ENCODE peak calls at places on chromosomes 12 and 14, in nine cellular contexts. Z is OCI-LY7, M is GM23248, A is neural progenitor cell, X is GM23338, K is hepatocyte, O is HCT116, N is MM.1S, D is SK-N-SH. U is an unnamed sample.
A peak's percentile ranks its signal among the peaks of the same experiment; 100 is the strongest.

GRCh38 chr12:30847259-30847658 is 79.3 kb upstream of the TSPAN11 start:
- DNase-seq in Z (peak; percentile 84), M (peak; percentile 77), A (peak; percentile 83), X (peak; percentile 86), K (peak; percentile 77), O (peak; percentile 62), N (peak; percentile 88), D (peak; percentile 44), U (peak; percentile 76)

GRCh38 chr14:31788340-31788739 is 227.1 kb downstream of the NUBPL start:
- DNase-seq in Z (no peak), M (no peak), A (no peak), X (no peak), K (no peak), O (no peak), N (no peak), D (no peak), U (peak; percentile 19)

GRCh38 chr14:34693228-34693939 is 21.0 kb downstream of the CFL2 start:
- DNase-seq in Z (peak; percentile 24), M (peak; percentile 42), A (peak; percentile 16), X (peak; percentile 91), K (peak; percentile 42), O (peak; percentile 37), N (no peak), D (no peak), U (peak; percentile 32)

GRCh38 chr12:111074965-111075364 is 154.6 kb upstream of the MYL2 start:
- DNase-seq in Z (no peak), M (no peak), A (no peak), X (no peak), K (no peak), O (no peak), N (no peak), D (peak; percentile 53), U (no peak)

GRCh38 chr14:70641548-70642312 is at the start of gene TTC9:
- DNase-seq in Z (peak; percentile 39), M (peak; percentile 37), A (peak; percentile 78), X (peak; percentile 75), K (peak; percentile 58), O (no peak), N (no peak), D (peak; percentile 89), U (peak; percentile 8)

GRCh38 chr12:26239508-26240328 is 44.3 kb downstream of the SSPN start:
- DNase-seq in Z (no peak), M (peak; percentile 96), A (no peak), X (no peak), K (no peak), O (peak; percentile 21), N (no peak), D (no peak), U (peak; percentile 99)

GRCh38 chr12:117498880-117499279 is 137.5 kb upstream of the NOS1 start:
- DNase-seq in Z (no peak), M (no peak), A (no peak), X (no peak), K (no peak), O (no peak), N (no peak), D (no peak), U (no peak)

GRCh38 chr12:5227722-5228274 is 184.1 kb downstream of the KCNA5 start:
- DNase-seq in Z (no peak), M (no peak), A (no peak), X (no peak), K (no peak), O (no peak), N (no peak), D (no peak), U (no peak)

GRCh38 chr12:22588817-22589216 is 36.2 kb upstream of the ETNK1 start:
- DNase-seq in Z (no peak), M (peak; percentile 22), A (no peak), X (no peak), K (peak; percentile 55), O (no peak), N (no peak), D (no peak), U (no peak)

GRCh38 chr14:75091251-75091650 is 21.8 kb downstream of the ZC2HC1C start:
- DNase-seq in Z (no peak), M (no peak), A (peak; percentile 37), X (no peak), K (no peak), O (no peak), N (no peak), D (no peak), U (no peak)

GRCh38 chr12:27844427-27845090 is 64.5 kb upstream of the MANSC4 start:
- DNase-seq in Z (no peak), M (no peak), A (no peak), X (no peak), K (peak; percentile 23), O (no peak), N (no peak), D (no peak), U (no peak)
- H3K4me2 ChIP-seq in Z (no peak overlapping the region), M (no peak overlapping the region), A (no peak overlapping the region), X (no peak overlapping the region), K (peak overlapping the region; percentile 60), O (no peak overlapping the region), N (no peak overlapping the region), D (no peak overlapping the region), U (no peak overlapping the region)

GRCh38 chr12:1808798-1809480 is 11.4 kb upstream of the LRTM2 start:
- DNase-seq in Z (no peak), M (no peak), A (no peak), X (no peak), K (no peak), O (no peak), N (no peak), D (no peak), U (no peak)
- TF ChIP-seq EZH2phosphoT487 in Z (no peak), M (no peak), A (no peak), X (no peak), K (no peak), O (no peak), N (no peak), D (no peak), U (no peak)

GRCh38 chr12:64590183-64590582 is 20.1 kb upstream of the RASSF3 start:
- DNase-seq in Z (no peak), M (no peak), A (no peak), X (no peak), K (no peak), O (no peak), N (no peak), D (no peak), U (no peak)
- H3K4me2 ChIP-seq in Z (no peak overlapping the region), M (no peak overlapping the region), A (no peak overlapping the region), X (no peak overlapping the region), K (no peak overlapping the region), O (no peak overlapping the region), N (no peak overlapping the region), D (no peak overlapping the region), U (no peak overlapping the region)

DNA sequence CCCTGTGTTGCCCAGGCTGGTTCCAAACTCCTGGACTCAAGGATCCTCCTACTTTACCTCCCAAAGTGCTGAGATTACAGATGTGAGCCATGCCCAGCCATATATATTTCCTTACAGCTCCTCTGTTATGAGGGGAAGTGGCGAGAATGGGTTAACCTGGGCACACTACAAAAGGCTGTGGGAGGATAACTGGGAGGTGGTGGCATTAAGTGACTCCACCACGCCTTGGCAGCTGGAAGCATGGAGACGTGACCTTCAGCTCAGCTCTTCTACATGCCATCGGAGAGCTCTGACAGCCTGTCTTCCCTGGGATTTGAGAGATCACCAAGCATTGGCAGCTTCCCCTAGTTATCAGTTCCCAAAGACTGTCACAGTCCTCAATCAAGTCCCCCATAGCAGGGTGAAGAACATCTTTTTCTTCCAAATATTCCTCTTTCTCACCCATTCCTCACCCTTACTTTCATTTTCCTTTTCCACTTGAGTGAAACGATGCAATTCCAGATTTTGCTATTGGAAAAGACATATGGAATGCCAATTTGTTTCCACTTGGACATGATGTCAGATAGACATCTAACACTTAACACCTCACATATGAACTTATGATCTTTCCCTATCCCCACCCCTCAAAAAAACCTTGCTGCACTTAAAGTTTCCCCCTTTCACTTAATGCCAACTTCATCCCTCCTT is 48.5 kb downstream of the PHLDA1 start:
- DNase-seq in Z (no peak), M (peak; percentile 50), A (no peak), X (no peak), K (no peak), O (no peak), N (no peak), D (no peak), U (no peak)
- TF ChIP-seq EZH2phosphoT487 in Z (no peak), M (no peak), A (no peak), X (no peak), K (no peak), O (no peak), N (no peak), D (no peak), U (no peak)

DNA sequence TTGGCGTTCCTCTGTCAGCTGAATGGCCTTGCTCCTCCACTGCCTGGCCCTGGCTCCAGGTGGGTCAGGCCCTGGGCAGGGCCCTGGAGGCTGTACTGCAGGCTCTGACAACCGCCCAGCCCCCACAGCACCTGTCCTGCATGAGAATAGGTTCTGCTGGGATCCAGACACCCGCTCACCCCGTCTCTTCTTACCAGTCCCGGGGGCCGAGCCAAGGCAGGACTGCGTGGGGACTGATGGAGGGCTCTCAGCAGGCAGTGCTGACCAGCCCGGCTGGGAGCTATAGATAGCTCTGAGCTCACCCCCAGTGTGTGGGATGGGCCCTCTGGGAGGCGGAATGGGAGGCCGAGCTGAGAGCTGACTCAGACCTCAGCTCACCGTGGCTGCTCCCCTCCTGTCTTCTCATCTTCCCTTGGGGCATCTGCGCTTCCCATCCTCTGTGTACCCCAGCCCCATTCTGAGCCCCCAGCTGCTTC is 39.6 kb downstream of the TEAD4 start:
- DNase-seq in Z (no peak), M (peak; percentile 96), A (peak; percentile 47), X (peak; percentile 74), K (no peak), O (no peak), N (no peak), D (no peak), U (no peak)
- H3K4me2 ChIP-seq in Z (no peak overlapping the region), M (peak overlapping the region; percentile 38), A (peak overlapping the region; percentile 59), X (peak overlapping the region; percentile 55), K (no peak overlapping the region), O (no peak overlapping the region), N (no peak overlapping the region), D (peak overlapping the region; percentile 60), U (no peak overlapping the region)

GRCh38 chr14:96136361-96136760 is 68.3 kb upstream of the BDKRB2 start:
- DNase-seq in Z (no peak), M (peak; percentile 58), A (no peak), X (no peak), K (peak; percentile 54), O (no peak), N (no peak), D (no peak), U (peak; percentile 22)
- TF ChIP-seq EZH2phosphoT487 in Z (no peak), M (no peak), A (no peak), X (no peak), K (no peak), O (no peak), N (no peak), D (no peak), U (no peak)

DNA sequence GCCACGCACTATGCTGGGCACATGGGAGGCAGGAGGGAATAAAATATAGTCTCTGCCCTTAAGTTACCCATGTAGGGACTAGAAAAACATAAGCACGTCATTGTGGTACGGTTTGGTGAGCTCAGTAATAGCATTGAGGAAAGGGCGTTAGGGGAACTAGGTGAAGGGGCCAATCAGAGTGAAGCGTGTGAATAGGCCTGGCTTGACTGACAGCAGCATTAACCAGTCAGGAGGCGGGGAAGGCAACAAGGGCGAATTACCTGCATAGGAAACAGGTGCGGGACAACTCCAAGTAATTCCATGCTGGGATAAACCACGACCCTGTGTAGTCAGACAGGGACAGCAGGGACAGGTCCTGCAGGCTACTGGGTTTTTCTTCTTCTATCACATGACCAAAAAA is 107.7 kb downstream of the UNC79 start:
- DNase-seq in Z (peak; percentile 14), M (peak; percentile 11), A (peak; percentile 21), X (peak; percentile 79), K (no peak), O (peak; percentile 38), N (no peak), D (peak; percentile 32), U (peak; percentile 20)
- H3K4me2 ChIP-seq in Z (no peak overlapping the region), M (no peak overlapping the region), A (no peak overlapping the region), X (no peak overlapping the region), K (no peak overlapping the region), O (no peak overlapping the region), N (no peak overlapping the region), D (no peak overlapping the region), U (no peak overlapping the region)

GRCh38 chr14:81589381-81590065 is 55.9 kb upstream of the SEL1L start:
- DNase-seq in Z (peak; percentile 22), M (peak; percentile 2), A (no peak), X (no peak), K (no peak), O (no peak), N (no peak), D (no peak), U (no peak)
- TF ChIP-seq EZH2phosphoT487 in Z (no peak), M (no peak), A (no peak), X (no peak), K (no peak), O (no peak), N (no peak), D (no peak), U (no peak)